ENCODE peak calls at places on chromosome 18, in four cellular contexts. One of them, this sample, is unnamed.

GRCh38 chr18:70991577-70991976 is 702.7 kb downstream of the SOCS6 start:
- DNase-seq in breast epithelium: no peak
- DNase-seq in adrenal gland: no peak
- DNase-seq in heart right ventricle: no peak
- DNase-seq in this sample: no peak

GRCh38 chr18:73842795-73843394 is 304.7 kb downstream of the FBXO15 start:
- DNase-seq in breast epithelium: no peak
- DNase-seq in adrenal gland: peak; percentile 35
- DNase-seq in heart right ventricle: peak; percentile 36
- DNase-seq in this sample: no peak

GRCh38 chr18:1505856-1506255 is 601.2 kb downstream of the ADCYAP1 start:
- DNase-seq in breast epithelium: no peak
- DNase-seq in adrenal gland: no peak
- DNase-seq in heart right ventricle: no peak
- DNase-seq in this sample: no peak

GRCh38 chr18:75517286-75517685 is 89.8 kb upstream of the SMIM21 start:
- DNase-seq in breast epithelium: no peak
- DNase-seq in adrenal gland: no peak
- DNase-seq in heart right ventricle: no peak
- DNase-seq in this sample: no peak

GRCh38 chr18:58525517-58525916 is 103.4 kb downstream of the ALPK2 start:
- DNase-seq in breast epithelium: no peak
- DNase-seq in adrenal gland: no peak
- DNase-seq in heart right ventricle: no peak
- DNase-seq in this sample: no peak

GRCh38 chr18:63199743-63200241 is 119.8 kb downstream of the BCL2 start:
- DNase-seq in breast epithelium: no peak
- DNase-seq in adrenal gland: no peak
- DNase-seq in heart right ventricle: no peak
- DNase-seq in this sample: no peak

GRCh38 chr18:23038712-23039111 is 96.6 kb upstream of the CABLES1 start:
- DNase-seq in breast epithelium: no peak
- DNase-seq in adrenal gland: no peak
- DNase-seq in heart right ventricle: no peak
- DNase-seq in this sample: no peak

GRCh38 chr18:56563568-56563967 is 74.8 kb downstream of the TXNL1 start:
- DNase-seq in breast epithelium: no peak
- DNase-seq in adrenal gland: no peak
- DNase-seq in heart right ventricle: no peak
- DNase-seq in this sample: no peak

GRCh38 chr18:41466436-41467160 is 488.4 kb upstream of the PIK3C3 start:
- DNase-seq in breast epithelium: no peak
- DNase-seq in adrenal gland: no peak
- DNase-seq in heart right ventricle: no peak
- DNase-seq in this sample: no peak

GRCh38 chr18:60664736-60665135 is 292.2 kb upstream of the MC4R start:
- DNase-seq in breast epithelium: no peak
- DNase-seq in adrenal gland: no peak
- DNase-seq in heart right ventricle: no peak
- DNase-seq in this sample: no peak

GRCh38 chr18:10025756-10026290 is 112.0 kb downstream of the VAPA start:
- DNase-seq in breast epithelium: no peak
- DNase-seq in adrenal gland: no peak
- DNase-seq in heart right ventricle: no peak
- DNase-seq in this sample: no peak

GRCh38 chr18:52670903-52671302 is 330.9 kb downstream of the DCC start:
- DNase-seq in breast epithelium: no peak
- DNase-seq in adrenal gland: no peak
- DNase-seq in heart right ventricle: no peak
- DNase-seq in this sample: no peak

GRCh38 chr18:57025525-57025924 is 121.4 kb upstream of the BOD1L2 start:
- DNase-seq in breast epithelium: no peak
- DNase-seq in adrenal gland: no peak
- DNase-seq in heart right ventricle: no peak
- DNase-seq in this sample: no peak

GRCh38 chr18:7230646-7231349 is at the start of gene LRRC30:
- DNase-seq in breast epithelium: no peak
- DNase-seq in adrenal gland: no peak
- DNase-seq in heart right ventricle: no peak
- DNase-seq in this sample: no peak

GRCh38 chr18:48797841-48798255 is 152.9 kb downstream of the SMAD7 start:
- DNase-seq in breast epithelium: no peak
- DNase-seq in adrenal gland: peak; percentile 6
- DNase-seq in heart right ventricle: peak; percentile 52
- DNase-seq in this sample: no peak

GRCh38 chr18:73331212-73331772 is 463.5 kb upstream of the NETO1 start:
- DNase-seq in breast epithelium: no peak
- DNase-seq in adrenal gland: no peak
- DNase-seq in heart right ventricle: no peak
- DNase-seq in this sample: no peak

GRCh38 chr18:75156139-75156750 is 52.7 kb downstream of the PTGR3 start:
- DNase-seq in breast epithelium: no peak
- DNase-seq in adrenal gland: no peak
- DNase-seq in heart right ventricle: no peak
- DNase-seq in this sample: no peak

GRCh38 chr18:46072959-46073358 is 899 bp upstream of the PSTPIP2 start:
- DNase-seq in breast epithelium: no peak
- DNase-seq in adrenal gland: no peak
- DNase-seq in heart right ventricle: no peak
- DNase-seq in this sample: no peak

GRCh38 chr18:51427012-51427411 is 229.5 kb upstream of the MEX3C start:
- DNase-seq in breast epithelium: no peak
- DNase-seq in adrenal gland: no peak
- DNase-seq in heart right ventricle: no peak
- DNase-seq in this sample: no peak

GRCh38 chr18:43936176-43936575 is 658.9 kb upstream of the SYT4 start:
- DNase-seq in breast epithelium: no peak
- DNase-seq in adrenal gland: no peak
- DNase-seq in heart right ventricle: no peak
- DNase-seq in this sample: no peak
- H3K27ac ChIP-seq in breast epithelium: no peak overlapping the region
- H3K27ac ChIP-seq in adrenal gland: no peak overlapping the region
- H3K27ac ChIP-seq in heart right ventricle: no peak overlapping the region
- H3K27ac ChIP-seq in this sample: no peak overlapping the region

DNA sequence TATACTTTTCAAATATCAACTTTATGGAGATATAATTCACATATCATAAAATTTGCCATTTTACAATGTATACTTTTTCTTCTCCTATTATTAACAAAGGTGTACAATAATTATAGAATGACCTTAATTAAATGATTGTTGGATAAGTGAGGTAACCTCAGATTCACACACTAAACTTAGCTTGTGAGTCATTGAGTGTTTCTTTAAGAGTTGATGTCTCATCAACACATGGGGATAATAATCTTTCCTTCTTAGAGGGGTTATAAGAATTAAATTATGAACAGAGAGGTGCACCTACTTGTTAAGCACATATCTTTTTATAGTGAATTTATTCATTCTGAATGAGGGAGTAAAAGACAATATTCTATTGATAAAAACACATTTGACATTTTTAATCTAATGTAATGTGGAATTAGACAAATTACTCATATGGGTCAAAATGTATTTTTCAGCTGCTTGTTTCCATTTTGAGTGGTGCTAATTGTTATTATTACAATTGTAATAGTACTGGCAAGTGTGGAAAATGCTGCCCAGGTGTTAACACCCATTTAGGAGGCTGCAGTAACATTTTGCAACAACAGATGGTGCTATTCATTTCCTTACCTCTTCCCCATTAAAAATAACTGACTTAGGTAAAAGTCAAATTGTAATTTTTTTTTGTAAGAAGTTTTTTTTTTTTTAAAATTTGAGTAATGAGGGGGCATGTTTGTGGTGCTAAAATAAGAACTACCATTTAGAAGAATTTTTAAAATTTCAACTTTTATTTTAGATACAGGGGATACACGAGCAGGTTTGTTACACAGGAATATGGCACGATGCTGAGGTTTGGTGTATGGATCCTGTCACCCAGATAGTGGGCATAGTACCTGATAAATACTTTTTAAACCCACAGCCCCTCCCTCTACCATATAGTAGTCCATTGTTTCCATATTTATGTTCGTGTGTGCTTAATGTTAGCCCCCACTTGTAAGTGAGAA is 32.1 kb upstream of the DYNAP start:
- DNase-seq in breast epithelium: no peak
- DNase-seq in adrenal gland: no peak
- DNase-seq in heart right ventricle: no peak
- DNase-seq in this sample: no peak
- TF ChIP-seq CTCF in breast epithelium: peak; percentile 63
- TF ChIP-seq CTCF in adrenal gland: peak; percentile 43
- TF ChIP-seq CTCF in heart right ventricle: peak; percentile 58
- TF ChIP-seq CTCF in this sample: no peak

GRCh38 chr18:77107218-77107815 is 25.3 kb downstream of the MBP start:
- DNase-seq in breast epithelium: no peak
- DNase-seq in adrenal gland: no peak
- DNase-seq in heart right ventricle: no peak
- DNase-seq in this sample: no peak

GRCh38 chr18:77103991-77104521 is 28.5 kb downstream of the MBP start:
- DNase-seq in breast epithelium: no peak
- DNase-seq in adrenal gland: no peak
- DNase-seq in heart right ventricle: no peak
- DNase-seq in this sample: no peak

GRCh38 chr18:77105021-77105420 is 27.6 kb downstream of the MBP start:
- DNase-seq in breast epithelium: no peak
- DNase-seq in adrenal gland: no peak
- DNase-seq in heart right ventricle: no peak
- DNase-seq in this sample: no peak

GRCh38 chr18:77106331-77106730 is 26.3 kb downstream of the MBP start:
- DNase-seq in breast epithelium: no peak
- DNase-seq in adrenal gland: no peak
- DNase-seq in heart right ventricle: no peak
- DNase-seq in this sample: no peak

DNA sequence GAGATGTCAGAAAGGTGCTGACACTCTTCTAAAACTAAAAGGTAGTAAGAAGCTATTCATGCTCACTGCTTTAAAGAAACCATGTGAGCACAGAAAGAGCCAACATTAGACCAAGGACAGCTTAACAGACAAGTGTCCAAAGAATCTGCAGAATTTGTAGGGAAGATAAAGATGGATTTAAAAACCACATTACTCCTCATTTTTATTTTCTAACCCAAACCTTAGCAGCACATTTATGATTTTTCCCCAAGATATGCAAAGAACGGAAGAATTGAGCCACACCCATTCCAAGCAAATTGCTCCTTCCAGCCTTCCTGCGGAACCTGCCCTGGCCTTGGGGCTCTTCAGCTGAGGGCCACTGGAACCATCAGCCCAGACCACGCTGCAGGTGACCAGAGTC is 26.9 kb downstream of the MBP start:
- DNase-seq in breast epithelium: no peak
- DNase-seq in adrenal gland: no peak
- DNase-seq in heart right ventricle: no peak
- DNase-seq in this sample: no peak
- H3K4me1 ChIP-seq in breast epithelium: no peaks in the 10 kb centered on the region
- H3K4me1 ChIP-seq in adrenal gland: peaks cover 20% of the 10 kb centered on the region
- H3K4me1 ChIP-seq in heart right ventricle: peaks cover 19% of the 10 kb centered on the region
- H3K4me1 ChIP-seq in this sample: peaks cover 20% of the 10 kb centered on the region

GRCh38 chr18:64981915-64982314 is 768.9 kb upstream of the CDH7 start:
- DNase-seq in breast epithelium: no peak
- DNase-seq in adrenal gland: no peak
- DNase-seq in heart right ventricle: no peak
- DNase-seq in this sample: no peak
- H3K27ac ChIP-seq in breast epithelium: no peak overlapping the region
- H3K27ac ChIP-seq in adrenal gland: no peak overlapping the region
- H3K27ac ChIP-seq in heart right ventricle: no peak overlapping the region
- H3K27ac ChIP-seq in this sample: no peak overlapping the region

This sample was measured in lung.